ENCODE peak calls at places on chromosome 4, in ten cellular contexts. P is right lobe of liver, Z is upper lobe of right lung, O is left ventricle myocardium inferior, V is pancreas, N is psoas muscle, C is tibial artery, K is mammary epithelial cell, Y is kidney, W is A673. G is an unnamed sample.
A peak's percentile ranks its signal among the peaks of the same experiment; 100 is the strongest.

GRCh38 chr4:103996059-103996458 is 276.3 kb upstream of the TACR3 start:
- DNase-seq in V (no peak), W (peak; percentile 84), Z (no peak), K (peak; percentile 58), C (no peak), P (no peak), O (no peak), Y (no peak), N (no peak), G (no peak)

GRCh38 chr4:182928061-182928460 is 10.9 kb upstream of the DCTD start:
- DNase-seq in Y (no peak), O (no peak), V (no peak), P (no peak), C (no peak), K (no peak), N (no peak), Z (no peak), W (peak; percentile 46), G (no peak)

GRCh38 chr4:180827193-180827592 is 1416.0 kb upstream of the TENM3 start:
- DNase-seq in Y (no peak), P (no peak), K (no peak), C (no peak), W (no peak), N (no peak), V (no peak), Z (no peak), O (no peak), G (no peak)

GRCh38 chr4:9762823-9763475 is 18.5 kb upstream of the DRD5 start:
- DNase-seq in C (no peak), Y (no peak), K (peak; percentile 68), P (no peak), W (peak; percentile 74), O (no peak), N (no peak), Z (no peak), V (no peak), G (no peak)

GRCh38 chr4:28443786-28444412 is 1583.3 kb downstream of the STIM2 start:
- DNase-seq in N (no peak), V (peak; percentile 62), C (no peak), W (no peak), P (no peak), O (no peak), K (peak; percentile 60), Y (no peak), Z (no peak), G (no peak)

GRCh38 chr4:62135565-62136156 is 935.5 kb downstream of the ADGRL3 start:
- DNase-seq in K (no peak), N (no peak), Y (no peak), V (no peak), P (no peak), Z (no peak), C (no peak), O (no peak), W (no peak), G (no peak)

GRCh38 chr4:53656421-53656981 is 65.2 kb upstream of the LNX1 start:
- DNase-seq in Z (no peak), C (no peak), W (no peak), Y (no peak), K (no peak), P (no peak), V (no peak), N (no peak), O (no peak), G (no peak)

GRCh38 chr4:154928640-154929257 is 147.7 kb downstream of the RBM46 start:
- DNase-seq in N (no peak), P (no peak), Z (no peak), O (no peak), Y (no peak), K (peak; percentile 23), V (no peak), C (no peak), W (peak; percentile 27), G (no peak)

GRCh38 chr4:140057693-140058092 is 96.3 kb downstream of the MAML3 start:
- DNase-seq in N (no peak), Z (no peak), W (no peak), P (no peak), V (no peak), Y (no peak), O (no peak), K (no peak), C (no peak), G (no peak)

GRCh38 chr4:129453524-129453923 is 357.6 kb downstream of the C4orf33 start:
- DNase-seq in V (no peak), W (no peak), P (no peak), N (no peak), Z (no peak), O (no peak), Y (no peak), K (no peak), C (no peak), G (no peak)

GRCh38 chr4:159010563-159011260 is 92.2 kb upstream of the RAPGEF2 start:
- DNase-seq in P (peak; percentile 72), C (peak; percentile 80), N (peak; percentile 85), Z (peak; percentile 76), W (no peak), Y (no peak), O (peak; percentile 66), V (peak; percentile 79), K (peak; percentile 75), G (no peak)

GRCh38 chr4:2417196-2417764 is 1.2 kb downstream of the ZFYVE28 start:
- DNase-seq in K (no peak), N (no peak), W (no peak), C (no peak), Z (peak; percentile 68), P (no peak), Y (peak; percentile 76), O (no peak), V (peak; percentile 69), G (no peak)

GRCh38 chr4:1859389-1859753 is 3.4 kb upstream of the LETM1 start:
- DNase-seq in K (no peak), W (no peak), N (no peak), P (no peak), C (no peak), V (no peak), O (no peak), Z (no peak), Y (peak; percentile 15), G (no peak)

DNA sequence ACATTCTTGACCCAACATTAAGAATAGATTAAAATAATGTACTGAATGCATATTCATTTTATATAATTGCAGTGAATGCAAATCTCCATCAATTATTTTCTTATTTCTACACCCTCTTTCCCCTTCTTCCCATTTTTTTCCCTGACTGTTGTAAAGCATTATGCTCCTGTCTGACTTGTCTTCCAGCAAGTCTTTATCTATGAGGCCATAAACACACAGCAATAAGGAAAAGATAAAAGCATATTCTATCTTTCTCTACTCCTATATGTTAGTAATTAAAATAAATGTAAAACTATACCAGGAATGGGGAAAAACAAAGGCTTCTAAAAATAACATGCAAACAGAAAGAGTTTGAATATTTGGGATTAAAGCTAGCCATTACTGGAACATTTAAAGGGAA is 471.6 kb upstream of the HS3ST1 start:
- DNase-seq in Z (no peak), C (no peak), P (no peak), V (no peak), K (no peak), W (no peak), O (no peak), N (no peak), Y (no peak), G (no peak)
- H3K9me3 ChIP-seq in Z (no peaks in the 10 kb centered on the region), C (no peaks in the 10 kb centered on the region), P (no peaks in the 10 kb centered on the region), V (no peaks in the 10 kb centered on the region), K (no peaks in the 10 kb centered on the region), W (peaks cover 33% of the 10 kb centered on the region), O (no peaks in the 10 kb centered on the region), N (no peaks in the 10 kb centered on the region), Y (no peaks in the 10 kb centered on the region), G (no peaks in the 10 kb centered on the region)

GRCh38 chr4:169485084-169485483 is 127.3 kb downstream of the NEK1 start:
- DNase-seq in K (peak; percentile 11), P (no peak), C (no peak), V (no peak), O (no peak), W (no peak), Z (no peak), N (no peak), Y (no peak), G (no peak)

GRCh38 chr4:169485791-169486742 is 126.3 kb downstream of the NEK1 start:
- DNase-seq in C (no peak), W (peak; percentile 76), K (peak; percentile 50), O (no peak), N (no peak), P (no peak), Y (no peak), Z (no peak), V (no peak), G (peak; percentile 6)

GRCh38 chr4:169484485-169484884 is 127.9 kb downstream of the NEK1 start:
- DNase-seq in N (no peak), K (no peak), P (no peak), Z (no peak), O (no peak), Y (no peak), C (no peak), W (no peak), V (no peak), G (no peak)
- TF ChIP-seq CTCF in N (no peak), K (no peak), P (no peak), Z (no peak), O (no peak), Y (no peak), C (no peak), W (no peak), V (no peak), G (no peak)

GRCh38 chr4:122833999-122834398 is 7.4 kb downstream of the FGF2 start:
- DNase-seq in P (no peak), N (no peak), O (no peak), K (no peak), C (no peak), V (no peak), W (no peak), Y (no peak), Z (no peak), G (no peak)

GRCh38 chr4:122842392-122842791 is 15.8 kb downstream of the FGF2 start:
- DNase-seq in C (no peak), Y (no peak), W (no peak), O (no peak), N (no peak), Z (no peak), K (no peak), V (no peak), P (no peak), G (no peak)

GRCh38 chr4:122836941-122837340 is 10.3 kb downstream of the FGF2 start:
- DNase-seq in K (peak; percentile 49), W (no peak), C (no peak), P (no peak), Y (no peak), Z (no peak), V (no peak), N (no peak), O (no peak), G (no peak)

GRCh38 chr4:122842984-122843531 is 16.4 kb downstream of the FGF2 start:
- DNase-seq in V (no peak), W (peak; percentile 76), P (peak; percentile 21), Z (no peak), Y (no peak), O (no peak), K (no peak), N (no peak), C (no peak), G (no peak)

GRCh38 chr4:122838034-122838433 is 11.4 kb downstream of the FGF2 start:
- DNase-seq in P (no peak), W (no peak), Z (no peak), K (no peak), C (no peak), N (no peak), Y (no peak), O (no peak), V (no peak), G (no peak)
- H3K4me1 ChIP-seq in P (no peaks in the 10 kb centered on the region), W (peaks cover 26% of the 10 kb centered on the region), Z (no peaks in the 10 kb centered on the region), K (peaks cover 10% of the 10 kb centered on the region), C (peaks cover 37% of the 10 kb centered on the region), N (peaks cover 3% of the 10 kb centered on the region), Y (no peaks in the 10 kb centered on the region), O (peaks cover 27% of the 10 kb centered on the region), V (no peaks in the 10 kb centered on the region), G (no peaks in the 10 kb centered on the region)

GRCh38 chr4:11640584-11640983 is 211.9 kb upstream of the HS3ST1 start:
- DNase-seq in N (no peak), K (peak; percentile 47), O (no peak), Z (no peak), V (no peak), P (no peak), W (no peak), C (no peak), Y (no peak), G (no peak)
- H3K9me3 ChIP-seq in N (no peaks in the 10 kb centered on the region), K (peaks cover 7% of the 10 kb centered on the region), O (peaks cover 20% of the 10 kb centered on the region), Z (no peaks in the 10 kb centered on the region), V (no peaks in the 10 kb centered on the region), P (no peaks in the 10 kb centered on the region), W (peaks cover 27% of the 10 kb centered on the region), C (no peaks in the 10 kb centered on the region), Y (peaks cover 9% of the 10 kb centered on the region), G (no peaks in the 10 kb centered on the region)

G was measured in CD8-positive, alpha-beta T cell.